ENCODE peak calls at places on chromosome 21, in ten cellular contexts. T, N, J, U, S, Y, C, Q, F and Z are unnamed samples.

GRCh38 chr21:33064623-33064996 is 5.3 kb upstream of the OLIG1 start:
- DNase-seq in T (no peak), N (no peak), J (no peak), U (no peak), S (peak; percentile 23), Y (no peak), C (peak; percentile 75), Q (no peak), F (no peak), Z (no peak)

GRCh38 chr21:33428669-33429068 is 25.5 kb downstream of the IFNGR2 start:
- DNase-seq in T (no peak), N (peak; percentile 64), J (no peak), U (no peak), S (no peak), Y (no peak), C (no peak), Q (no peak), F (no peak), Z (no peak)

GRCh38 chr21:29117372-29117955 is 13.0 kb upstream of the MAP3K7CL start:
- DNase-seq in T (no peak), N (no peak), J (no peak), U (no peak), S (no peak), Y (no peak), C (no peak), Q (no peak), F (no peak), Z (no peak)

GRCh38 chr21:16419188-16419874 is 689.5 kb downstream of the USP25 start:
- DNase-seq in T (no peak), N (peak; percentile 52), J (no peak), U (peak; percentile 92), S (no peak), Y (peak; percentile 81), C (peak; percentile 6), Q (peak; percentile 12), F (peak; percentile 59), Z (no peak)

GRCh38 chr21:16330340-16331319 is 600.8 kb downstream of the USP25 start:
- DNase-seq in T (no peak), N (no peak), J (peak; percentile 51), U (no peak), S (peak; percentile 33), Y (no peak), C (peak; percentile 81), Q (no peak), F (peak; percentile 39), Z (no peak)

GRCh38 chr21:34801519-34802132 is 132.8 kb downstream of the CLIC6 start:
- DNase-seq in T (no peak), N (no peak), J (no peak), U (no peak), S (no peak), Y (no peak), C (peak; percentile 76), Q (no peak), F (peak; percentile 55), Z (no peak)

GRCh38 chr21:33115586-33116541 is 45.9 kb downstream of the OLIG1 start:
- DNase-seq in T (no peak), N (no peak), J (no peak), U (no peak), S (peak; percentile 19), Y (no peak), C (no peak), Q (no peak), F (no peak), Z (no peak)

GRCh38 chr21:31946236-31946635 is 73.4 kb downstream of the HUNK start:
- DNase-seq in T (no peak), N (no peak), J (no peak), U (no peak), S (no peak), Y (no peak), C (no peak), Q (no peak), F (no peak), Z (no peak)

GRCh38 chr21:42547001-42547905 is 33.6 kb downstream of the SLC37A1 start:
- DNase-seq in T (no peak), N (no peak), J (no peak), U (no peak), S (no peak), Y (no peak), C (no peak), Q (no peak), F (no peak), Z (peak; percentile 66)

GRCh38 chr21:42546433-42546832 is 32.8 kb downstream of the SLC37A1 start:
- DNase-seq in T (no peak), N (no peak), J (no peak), U (no peak), S (no peak), Y (no peak), C (no peak), Q (no peak), F (no peak), Z (peak; percentile 42)

GRCh38 chr21:42544544-42544943 is 30.9 kb downstream of the SLC37A1 start:
- DNase-seq in T (no peak), N (no peak), J (no peak), U (no peak), S (no peak), Y (no peak), C (no peak), Q (no peak), F (no peak), Z (no peak)

GRCh38 chr21:42545745-42546144 is 32.1 kb downstream of the SLC37A1 start:
- DNase-seq in T (no peak), N (no peak), J (no peak), U (no peak), S (no peak), Y (no peak), C (no peak), Q (no peak), F (no peak), Z (peak; percentile 63)

GRCh38 chr21:42545317-42545716 is 31.7 kb downstream of the SLC37A1 start:
- DNase-seq in T (no peak), N (no peak), J (no peak), U (no peak), S (no peak), Y (no peak), C (no peak), Q (no peak), F (no peak), Z (peak; percentile 63)
- H3K4me3 ChIP-seq in T (no peak overlapping the region), N (no peak overlapping the region), J (no peak overlapping the region), U (no peak overlapping the region), S (no peak overlapping the region), Y (no peak overlapping the region), C (no peak overlapping the region), Q (no peak overlapping the region), F (no peak overlapping the region), Z (no peak overlapping the region)

DNA sequence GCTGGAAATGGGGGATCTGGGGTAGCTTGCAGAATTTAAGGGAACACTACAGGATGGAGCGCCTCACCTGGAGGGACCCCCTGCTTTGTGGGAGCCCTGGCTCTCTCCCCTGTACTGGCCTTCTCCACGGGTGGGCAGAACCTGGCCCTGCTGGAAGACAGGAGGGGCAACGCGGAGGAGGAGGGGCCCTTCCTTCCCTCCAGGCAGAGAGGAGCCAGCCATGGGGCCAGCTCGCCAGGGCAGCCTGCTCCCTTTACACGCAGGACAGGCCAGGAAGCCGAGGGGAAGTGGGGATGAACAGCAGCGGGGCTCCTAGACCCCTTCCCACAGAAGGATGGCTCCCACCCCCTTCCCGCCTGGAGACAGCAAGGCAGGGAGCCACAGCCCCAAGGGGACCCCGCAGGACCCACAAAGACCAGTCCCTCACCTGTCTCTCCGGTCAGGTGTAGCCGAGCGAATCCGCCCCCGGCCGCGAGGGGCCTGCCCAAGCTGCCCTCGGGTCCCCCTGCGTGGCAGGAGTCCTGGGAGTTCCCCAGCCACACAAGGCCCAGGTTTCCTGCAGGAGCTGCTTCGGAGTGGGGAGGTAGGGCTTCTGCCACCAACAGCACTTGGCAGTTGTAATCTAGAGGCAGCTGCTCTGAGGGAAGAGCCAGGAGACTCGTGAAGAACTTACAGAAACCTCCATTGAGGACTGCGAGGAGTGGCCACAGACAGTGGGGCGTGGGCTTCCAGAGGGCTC is 1.6 kb upstream of the SLC19A1 start:
- DNase-seq in T (peak; percentile 82), N (peak; percentile 43), J (no peak), U (no peak), S (no peak), Y (peak; percentile 25), C (no peak), Q (no peak), F (peak; percentile 41), Z (peak; percentile 84)
- H3K27ac ChIP-seq in T (no peak overlapping the region), N (peak overlapping the region; percentile 91), J (no peak overlapping the region), U (no peak overlapping the region), S (no peak overlapping the region), Y (peak overlapping the region; percentile 85), C (no peak overlapping the region), Q (no peak overlapping the region), F (no peak overlapping the region), Z (no peak overlapping the region)

GRCh38 chr21:41429925-41430491 is 4.0 kb downstream of the MX1 start:
- DNase-seq in T (no peak), N (no peak), J (no peak), U (peak; percentile 75), S (no peak), Y (no peak), C (no peak), Q (no peak), F (no peak), Z (no peak)

GRCh38 chr21:41432567-41433460 is 6.8 kb downstream of the MX1 start:
- DNase-seq in T (no peak), N (no peak), J (no peak), U (no peak), S (no peak), Y (no peak), C (no peak), Q (no peak), F (no peak), Z (no peak)

GRCh38 chr21:41433566-41433965 is 7.5 kb downstream of the MX1 start:
- DNase-seq in T (no peak), N (no peak), J (no peak), U (no peak), S (no peak), Y (no peak), C (no peak), Q (no peak), F (no peak), Z (no peak)

GRCh38 chr21:41429305-41429704 is 3.3 kb downstream of the MX1 start:
- DNase-seq in T (no peak), N (no peak), J (no peak), U (peak; percentile 50), S (no peak), Y (no peak), C (no peak), Q (no peak), F (no peak), Z (no peak)

GRCh38 chr21:41431788-41432548 is 5.9 kb downstream of the MX1 start:
- DNase-seq in T (no peak), N (no peak), J (no peak), U (no peak), S (no peak), Y (no peak), C (no peak), Q (peak; percentile 61), F (peak; percentile 31), Z (no peak)
- TF ChIP-seq POLR2AphosphoS5 in T (no peak), N (no peak), J (no peak), U (no peak), S (no peak), Y (no peak), C (no peak), Q (no peak), F (no peak), Z (no peak)

DNA sequence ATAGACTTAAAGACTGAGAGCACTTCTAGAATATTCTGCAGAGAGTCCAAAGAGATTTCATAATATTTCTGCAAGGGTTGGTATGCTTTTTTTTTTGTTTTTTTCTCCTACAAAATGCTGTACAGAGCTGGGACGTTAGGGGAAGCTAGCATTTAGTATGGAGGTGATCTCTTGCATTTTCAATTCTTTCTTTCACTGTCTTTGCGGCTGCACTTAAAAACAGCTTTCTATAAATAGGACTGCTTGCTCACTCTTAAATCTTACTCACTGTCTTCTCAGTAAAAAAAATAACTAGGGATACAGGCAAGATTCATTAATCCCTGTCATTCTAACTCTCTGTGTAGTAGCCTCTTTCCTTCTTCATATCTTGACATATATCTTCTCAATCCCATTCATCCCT is 7.4 kb downstream of the DSCAM start:
- DNase-seq in T (no peak), N (no peak), J (no peak), U (no peak), S (no peak), Y (no peak), C (no peak), Q (no peak), F (no peak), Z (no peak)
- H3K4me3 ChIP-seq in T (no peak overlapping the region), N (no peak overlapping the region), J (no peak overlapping the region), U (no peak overlapping the region), S (no peak overlapping the region), Y (no peak overlapping the region), C (no peak overlapping the region), Q (no peak overlapping the region), F (no peak overlapping the region), Z (no peak overlapping the region)